ENCODE peak calls at places on chromosomes 3 and 15, in six cellular contexts. B is transverse colon; C is CD8-positive, alpha-beta memory T cell; N is endothelial cell of umbilical vein; W is thyroid gland; L is coronary artery. X is an unnamed sample.
A peak's percentile ranks its signal among the peaks of the same experiment; 100 is the strongest.

GRCh38 chr3:181631901-181632300 is 79.8 kb upstream of the SOX2 start:
- DNase-seq in B (no peak), C (no peak), N (peak; percentile 92), W (no peak), L (no peak), X (no peak)

GRCh38 chr15:60212536-60212935 is 185.2 kb downstream of the ANXA2 start:
- DNase-seq in B (no peak), C (no peak), N (no peak), W (no peak), L (no peak), X (no peak)

GRCh38 chr3:123289336-123290106 is 87.8 kb downstream of the SEC22A start:
- DNase-seq in B (no peak), C (no peak), N (no peak), W (no peak), L (no peak), X (no peak)

GRCh38 chr15:68315035-68315434 is 37.5 kb downstream of the FEM1B start:
- DNase-seq in B (no peak), C (no peak), N (no peak), W (no peak), L (peak; percentile 2), X (no peak)

GRCh38 chr15:37891754-37892368 is 42.6 kb upstream of the TMCO5A start:
- DNase-seq in B (no peak), C (no peak), N (peak; percentile 46), W (no peak), L (no peak), X (no peak)

GRCh38 chr3:8505621-8506020 is 4.0 kb downstream of the LMCD1 start:
- DNase-seq in B (peak; percentile 57), C (no peak), N (peak; percentile 77), W (peak; percentile 52), L (no peak), X (no peak)

GRCh38 chr3:186287723-186288122 is 74.3 kb downstream of the DGKG start:
- DNase-seq in B (no peak), C (no peak), N (no peak), W (no peak), L (no peak), X (no peak)

GRCh38 chr3:197432407-197433127 is 123.2 kb downstream of the BDH1 start:
- DNase-seq in B (no peak), C (no peak), N (no peak), W (no peak), L (no peak), X (no peak)

GRCh38 chr3:32157600-32158264 is 51.3 kb downstream of the GPD1L start:
- DNase-seq in B (no peak), C (no peak), N (no peak), W (no peak), L (no peak), X (no peak)

GRCh38 chr3:112390783-112391641 is 58.1 kb downstream of the CD200 start:
- DNase-seq in B (no peak), C (no peak), N (peak; percentile 89), W (no peak), L (no peak), X (no peak)

GRCh38 chr15:40038267-40038653 is 721 bp downstream of the SRP14 start:
- DNase-seq in B (no peak), C (no peak), N (peak; percentile 58), W (no peak), L (peak; percentile 46), X (no peak)

GRCh38 chr15:28019594-28020320 is 79.4 kb downstream of the OCA2 start:
- DNase-seq in B (no peak), C (no peak), N (no peak), W (no peak), L (peak; percentile 66), X (no peak)

GRCh38 chr15:60744826-60745225 is 265.9 kb upstream of the ICE2 start:
- DNase-seq in B (no peak), C (no peak), N (no peak), W (no peak), L (peak; percentile 79), X (no peak)

GRCh38 chr3:10322355-10322715 is 1.4 kb upstream of the SEC13 start:
- DNase-seq in B (no peak), C (no peak), N (no peak), W (no peak), L (no peak), X (no peak)

GRCh38 chr3:134527037-134527436 is 41.2 kb downstream of the CEP63 start:
- DNase-seq in B (no peak), C (no peak), N (no peak), W (no peak), L (no peak), X (no peak)

GRCh38 chr15:75947117-75947516 is 43.4 kb downstream of the FBXO22 start:
- DNase-seq in B (no peak), C (no peak), N (no peak), W (no peak), L (no peak), X (no peak)

GRCh38 chr15:75948761-75949296 is 45.2 kb downstream of the FBXO22 start:
- DNase-seq in B (no peak), C (no peak), N (no peak), W (no peak), L (no peak), X (no peak)

GRCh38 chr15:75955720-75956119 is 52.0 kb downstream of the FBXO22 start:
- DNase-seq in B (no peak), C (no peak), N (no peak), W (no peak), L (no peak), X (no peak)

DNA sequence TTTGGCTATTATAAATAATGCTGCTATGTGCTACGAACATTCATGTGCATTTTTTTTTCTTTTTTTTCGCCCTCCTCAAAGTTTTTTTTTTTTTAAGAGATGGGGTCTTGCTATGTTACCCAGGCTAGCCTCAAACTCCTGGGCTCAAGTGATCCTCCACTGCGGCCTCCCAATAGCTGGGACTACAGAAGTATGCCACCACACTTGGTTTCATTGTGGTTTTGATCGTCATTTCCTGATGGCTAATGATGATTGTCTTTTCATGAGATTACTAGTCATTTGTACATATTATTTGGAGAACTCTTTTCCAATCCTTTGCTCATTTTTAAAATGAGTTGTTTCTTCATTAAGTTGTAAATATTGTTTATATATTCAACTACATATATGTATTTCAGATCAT is 48.8 kb downstream of the FBXO22 start:
- DNase-seq in B (no peak), C (no peak), N (no peak), W (no peak), L (no peak), X (no peak)
- H3K27ac ChIP-seq in B (no peak overlapping the region), C (no peak overlapping the region), N (no peak overlapping the region), W (no peak overlapping the region), L (no peak overlapping the region), X (no peak overlapping the region)

GRCh38 chr3:46096781-46097180 is 69.5 kb upstream of the XCR1 start:
- DNase-seq in B (no peak), C (no peak), N (no peak), W (no peak), L (no peak), X (no peak)
- H3K27ac ChIP-seq in B (peak overlapping the region; percentile 76), C (no peak overlapping the region), N (no peak overlapping the region), W (no peak overlapping the region), L (no peak overlapping the region), X (no peak overlapping the region)

GRCh38 chr15:49458145-49458544 is 35.1 kb downstream of the FGF7 start:
- DNase-seq in B (no peak), C (no peak), N (no peak), W (no peak), L (no peak), X (no peak)
- H3K27ac ChIP-seq in B (peak overlapping the region; percentile 46), C (no peak overlapping the region), N (no peak overlapping the region), W (no peak overlapping the region), L (no peak overlapping the region), X (no peak overlapping the region)

DNA sequence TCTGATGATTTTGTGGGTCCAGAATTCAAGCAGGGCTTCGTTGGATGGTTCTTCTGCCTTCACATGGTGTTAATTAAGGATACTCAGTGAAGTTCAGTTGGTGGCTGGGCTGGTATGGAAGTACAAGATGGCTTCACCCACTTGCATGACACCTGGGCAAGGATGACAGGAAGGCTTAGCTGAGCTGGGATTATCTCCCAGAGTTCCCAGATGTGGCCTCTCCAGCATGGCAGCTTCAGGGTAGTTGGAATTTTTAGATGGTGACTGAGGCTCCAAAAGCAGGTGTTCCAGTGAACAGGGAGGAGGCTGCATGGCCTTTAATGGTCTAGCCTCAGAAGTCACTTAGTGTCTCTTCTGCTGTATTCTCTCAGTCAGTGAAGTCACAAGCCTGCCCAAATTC is 135.5 kb downstream of the THRB start:
- DNase-seq in B (no peak), C (no peak), N (no peak), W (no peak), L (no peak), X (no peak)
- H3K27ac ChIP-seq in B (no peak overlapping the region), C (no peak overlapping the region), N (no peak overlapping the region), W (no peak overlapping the region), L (peak overlapping the region; percentile 58), X (no peak overlapping the region)

GRCh38 chr3:188284455-188285212 is 130.7 kb downstream of the LPP start:
- DNase-seq in B (no peak), C (no peak), N (no peak), W (no peak), L (no peak), X (no peak)

GRCh38 chr3:188286087-188286513 is 132.1 kb downstream of the LPP start:
- DNase-seq in B (no peak), C (no peak), N (peak; percentile 78), W (no peak), L (peak; percentile 90), X (peak; percentile 56)

GRCh38 chr3:188287339-188287738 is 133.4 kb downstream of the LPP start:
- DNase-seq in B (no peak), C (no peak), N (no peak), W (no peak), L (no peak), X (no peak)

GRCh38 chr3:188292827-188293226 is 138.9 kb downstream of the LPP start:
- DNase-seq in B (no peak), C (no peak), N (no peak), W (no peak), L (no peak), X (no peak)

GRCh38 chr3:188288153-188288552 is 134.2 kb downstream of the LPP start:
- DNase-seq in B (no peak), C (no peak), N (no peak), W (no peak), L (no peak), X (no peak)
- H3K27ac ChIP-seq in B (peak overlapping the region; percentile 79), C (no peak overlapping the region), N (no peak overlapping the region), W (no peak overlapping the region), L (peak overlapping the region; percentile 54), X (no peak overlapping the region)

X was measured in Peyer's patch.